ENCODE peak calls at places on chromosome 7, in four cellular contexts. One of them, this sample, is unnamed.

GRCh38 chr7:155388561-155388960 is 69.4 kb upstream of the EN2 start:
- DNase-seq in foreskin melanocyte: no peak
- DNase-seq in AG10803: no peak
- DNase-seq in GF-D8: no peak
- DNase-seq in this sample: no peak

GRCh38 chr7:1906087-1906830 is 236.2 kb downstream of the ELFN1 start:
- DNase-seq in foreskin melanocyte: no peak
- DNase-seq in GF-D8: no peak
- DNase-seq in AG10803: no peak
- DNase-seq in this sample: no peak

GRCh38 chr7:26993816-26994810 is 101.7 kb downstream of the HOXA1 start:
- DNase-seq in AG10803: peak
- DNase-seq in GF-D8: no peak
- DNase-seq in foreskin melanocyte: no peak
- DNase-seq in this sample: no peak

GRCh38 chr7:3588341-3588740 is 287.3 kb downstream of the SDK1 start:
- DNase-seq in foreskin melanocyte: no peak
- DNase-seq in AG10803: no peak
- DNase-seq in GF-D8: no peak
- DNase-seq in this sample: no peak

GRCh38 chr7:37336259-37336658 is 112.4 kb downstream of the ELMO1 start:
- DNase-seq in AG10803: no peak
- DNase-seq in GF-D8: no peak
- DNase-seq in foreskin melanocyte: no peak
- DNase-seq in this sample: no peak

GRCh38 chr7:12107841-12108249 is 103.2 kb upstream of the TMEM106B start:
- DNase-seq in GF-D8: no peak
- DNase-seq in AG10803: no peak
- DNase-seq in foreskin melanocyte: no peak
- DNase-seq in this sample: no peak

GRCh38 chr7:155093586-155093985 is 23.5 kb downstream of the HTR5A start:
- DNase-seq in foreskin melanocyte: no peak
- DNase-seq in GF-D8: no peak
- DNase-seq in AG10803: no peak
- DNase-seq in this sample: no peak

GRCh38 chr7:127865466-127865865 is 165.8 kb downstream of the LRRC4 start:
- DNase-seq in foreskin melanocyte: no peak
- DNase-seq in GF-D8: no peak
- DNase-seq in AG10803: peak
- DNase-seq in this sample: no peak

GRCh38 chr7:107592361-107593024 is 12.4 kb downstream of the BCAP29 start:
- DNase-seq in AG10803: peak
- DNase-seq in GF-D8: no peak
- DNase-seq in foreskin melanocyte: no peak
- DNase-seq in this sample: peak

GRCh38 chr7:80018941-80019808 is 115.5 kb upstream of the GNAI1 start:
- DNase-seq in foreskin melanocyte: peak
- DNase-seq in GF-D8: no peak
- DNase-seq in AG10803: peak
- DNase-seq in this sample: peak

GRCh38 chr7:151795168-151795754 is 81.7 kb downstream of the PRKAG2 start:
- DNase-seq in AG10803: no peak
- DNase-seq in foreskin melanocyte: no peak
- DNase-seq in GF-D8: no peak
- DNase-seq in this sample: no peak

GRCh38 chr7:39703143-39703542 is 79.8 kb downstream of the RALA start:
- DNase-seq in GF-D8: no peak
- DNase-seq in foreskin melanocyte: no peak
- DNase-seq in AG10803: no peak
- DNase-seq in this sample: peak